ENCODE peak calls at places on chromosomes 16 and 17, in eight cellular contexts. M is stomach, F is ovary, V is body of pancreas, R is uterus, X is right lobe of liver, E is IMR-90, Z is GM12892. A is an unnamed sample.
A peak's percentile ranks its signal among the peaks of the same experiment; 100 is the strongest.

GRCh38 chr17:36500745-36501225 is 14.3 kb downstream of the ZNHIT3 start:
- DNase-seq in R (no peak), M (no peak), X (peak; percentile 38), V (no peak), E (no peak), Z (no peak), F (no peak), A (no peak)

GRCh38 chr17:16988749-16989229 is 16.9 kb upstream of the TNFRSF13B start:
- DNase-seq in F (no peak), M (no peak), Z (no peak), R (no peak), V (peak; percentile 28), E (no peak), X (no peak), A (no peak)

GRCh38 chr17:32960815-32961214 is 30.8 kb upstream of the SPACA3 start:
- DNase-seq in F (no peak), V (no peak), Z (no peak), R (no peak), X (no peak), E (no peak), M (no peak), A (no peak)

GRCh38 chr16:12988071-12988470 is 86.7 kb downstream of the SHISA9 start:
- DNase-seq in F (no peak), V (no peak), M (no peak), E (no peak), R (no peak), X (no peak), Z (no peak), A (no peak)

GRCh38 chr17:164536-165235 is 16.8 kb downstream of the DOC2B start:
- DNase-seq in R (peak; percentile 56), M (peak; percentile 47), Z (no peak), V (peak; percentile 52), E (peak; percentile 43), X (peak; percentile 65), F (peak; percentile 62), A (no peak)

GRCh38 chr16:27795992-27796614 is 246.2 kb downstream of the KATNIP start:
- DNase-seq in M (peak; percentile 40), V (peak; percentile 28), X (no peak), R (no peak), E (peak; percentile 31), Z (no peak), F (no peak), A (peak; percentile 45)

GRCh38 chr17:178292-179065 is 3.0 kb downstream of the DOC2B start:
- DNase-seq in M (no peak), V (no peak), X (no peak), F (no peak), Z (no peak), E (no peak), R (no peak), A (no peak)

GRCh38 chr17:58503876-58504275 is 10.6 kb downstream of the MTMR4 start:
- DNase-seq in M (no peak), Z (no peak), E (no peak), R (no peak), X (peak; percentile 43), V (no peak), F (no peak), A (no peak)

GRCh38 chr17:68399638-68400403 is 57.5 kb downstream of the WIPI1 start:
- DNase-seq in M (no peak), F (no peak), Z (no peak), E (peak; percentile 57), V (no peak), X (no peak), R (no peak), A (no peak)

GRCh38 chr16:73057369-73058210 is 9.7 kb upstream of the ZFHX3 start:
- DNase-seq in R (peak; percentile 54), M (no peak), V (no peak), Z (no peak), X (peak; percentile 60), F (peak; percentile 47), E (no peak), A (no peak)
- TF ChIP-seq POLR2A in R (no peak), M (no peak), V (peak; percentile 44), Z (no peak), X (peak; percentile 56), F (peak; percentile 30), E (peak; percentile 39), A (no peak)

GRCh38 chr17:82055965-82056728 is 4.4 kb downstream of the GPS1 start:
- DNase-seq in X (no peak), M (no peak), F (no peak), Z (no peak), V (no peak), R (no peak), E (no peak), A (no peak)

GRCh38 chr17:82058230-82058854 is 6.6 kb downstream of the GPS1 start:
- DNase-seq in F (peak; percentile 8), V (no peak), R (no peak), X (no peak), Z (no peak), M (peak; percentile 42), E (no peak), A (no peak)

GRCh38 chr17:82058855-82059249 is 6.8 kb downstream of the DUS1L start:
- DNase-seq in X (no peak), R (no peak), E (no peak), V (no peak), F (peak; percentile 9), Z (no peak), M (no peak), A (no peak)

GRCh38 chr17:82055023-82055964 is 3.6 kb downstream of the GPS1 start:
- DNase-seq in R (no peak), F (no peak), E (no peak), X (no peak), V (no peak), M (no peak), Z (no peak), A (no peak)

DNA sequence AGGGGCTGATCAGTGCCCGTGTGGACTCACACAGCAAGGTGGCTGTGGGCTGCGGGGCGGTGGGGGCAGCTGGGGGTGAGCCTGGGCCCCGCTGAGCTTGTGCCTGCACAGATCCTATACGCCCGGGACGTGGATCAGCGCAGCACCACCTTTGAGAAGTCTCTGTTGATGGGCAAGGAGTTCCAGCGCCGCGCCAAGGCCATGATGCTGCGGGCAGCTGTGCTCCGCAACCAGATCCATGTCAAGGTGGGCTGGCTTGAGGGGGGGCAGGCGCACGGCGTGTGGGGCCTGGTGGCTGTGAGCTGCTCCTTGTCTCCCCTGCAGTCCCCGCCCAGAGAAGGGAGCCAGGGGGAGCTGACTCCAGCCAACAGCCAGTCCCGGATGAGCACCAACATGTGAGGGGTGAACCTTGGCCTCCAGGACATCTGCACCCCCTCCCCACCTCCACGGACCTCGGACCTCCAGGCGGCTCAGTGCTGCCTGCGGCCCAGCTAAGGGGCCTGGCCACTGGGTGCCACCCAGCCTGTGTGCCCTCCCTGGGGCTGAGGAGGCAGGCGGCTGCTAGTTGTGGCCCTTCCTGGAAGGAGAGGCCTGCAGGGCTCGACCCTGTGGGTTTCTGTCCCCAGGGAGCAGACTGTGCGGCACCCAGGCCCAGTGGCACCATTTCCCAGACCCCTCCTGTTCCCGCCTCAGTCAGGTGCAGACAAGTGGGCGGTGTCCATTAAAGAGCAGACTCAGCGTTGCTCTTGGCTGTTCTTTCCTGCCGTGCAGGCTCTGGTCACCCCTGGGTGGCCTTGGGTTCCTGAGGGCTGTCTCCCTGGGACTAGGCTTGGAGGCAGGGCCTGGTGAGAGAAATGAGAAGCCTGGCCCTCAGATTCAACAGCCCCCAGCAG is 5.3 kb downstream of the GPS1 start:
- DNase-seq in R (no peak), E (no peak), V (no peak), F (peak; percentile 10), M (no peak), Z (no peak), X (no peak), A (no peak)
- TF ChIP-seq POLR2A in R (no peak), E (no peak), V (no peak), F (no peak), M (no peak), Z (no peak), X (no peak), A (no peak)

GRCh38 chr16:88798772-88799455 is 4.7 kb upstream of the CDT1 start:
- DNase-seq in Z (no peak), V (no peak), F (no peak), M (no peak), E (no peak), X (no peak), R (no peak), A (no peak)

GRCh38 chr16:88792668-88793587 is 7.9 kb upstream of the PIEZO1 start:
- DNase-seq in Z (no peak), M (no peak), V (no peak), X (no peak), R (no peak), F (no peak), E (no peak), A (no peak)

GRCh38 chr16:88799569-88800276 is 3.9 kb upstream of the CDT1 start:
- DNase-seq in M (no peak), V (no peak), Z (no peak), E (no peak), F (no peak), X (no peak), R (no peak), A (no peak)

GRCh38 chr16:88798073-88798472 is 5.5 kb upstream of the CDT1 start:
- DNase-seq in E (no peak), Z (no peak), R (no peak), X (no peak), F (no peak), V (no peak), M (no peak), A (no peak)

DNA sequence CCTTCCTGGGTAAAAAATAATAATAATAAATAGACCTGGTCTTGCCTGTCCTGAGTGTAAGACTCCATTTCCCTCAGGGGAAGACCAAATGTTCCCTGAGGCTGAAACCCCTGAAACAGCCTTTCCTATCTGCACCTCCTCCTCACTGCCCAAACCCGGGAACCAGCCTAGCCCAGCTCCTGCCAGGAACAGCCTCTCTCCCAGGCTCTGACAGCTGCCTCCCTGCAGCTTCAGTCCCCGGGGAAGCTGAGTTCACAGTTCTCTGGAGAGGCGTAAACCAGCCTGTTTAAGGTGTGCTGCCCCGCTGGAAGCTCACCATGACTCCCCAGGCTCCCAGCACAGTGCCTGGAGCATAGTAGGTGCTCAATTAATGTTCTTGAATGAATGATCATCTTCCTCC is 7.3 kb upstream of the CDT1 start:
- DNase-seq in E (no peak), Z (no peak), X (no peak), V (no peak), F (no peak), R (no peak), M (no peak), A (no peak)
- TF ChIP-seq POLR2A in E (no peak), Z (no peak), X (no peak), V (no peak), F (no peak), R (no peak), M (no peak), A (no peak)

GRCh38 chr17:48622857-48623256 is 3.3 kb downstream of the HOXB9 start:
- DNase-seq in R (no peak), M (no peak), V (no peak), Z (no peak), F (no peak), E (no peak), X (no peak), A (no peak)
- TF ChIP-seq POLR2A in R (no peak), M (no peak), V (no peak), Z (no peak), F (no peak), E (no peak), X (no peak), A (no peak)

A was measured in H54.